ENCODE peak calls at places on chromosomes 6 and 20, in eight cellular contexts. W is K562, I is A549, U is sigmoid colon, F is tibial nerve, O is stomach, Q is suprapubic skin, J is HepG2. A is an unnamed sample.

GRCh38 chr6:105835373-105835772 is 250.8 kb upstream of the PRDM1 start:
- DNase-seq in W (peak), I (no peak), U (no peak), F (no peak), O (no peak), Q (no peak), J (peak), A (peak)

GRCh38 chr6:141335476-141335875 is 797.2 kb upstream of the GJE1 start:
- DNase-seq in W (no peak), I (no peak), U (no peak), F (no peak), O (no peak), Q (no peak), J (no peak), A (no peak)

GRCh38 chr6:9315966-9316650 is 880.8 kb upstream of the SLC35B3 start:
- DNase-seq in W (no peak), I (no peak), U (no peak), F (no peak), O (no peak), Q (no peak), J (no peak), A (no peak)

GRCh38 chr6:56101141-56101553 is 146.2 kb downstream of the COL21A1 start:
- DNase-seq in W (no peak), I (peak), U (no peak), F (no peak), O (no peak), Q (no peak), J (peak), A (no peak)

GRCh38 chr6:80338201-80338836 is 231.8 kb downstream of the BCKDHB start:
- DNase-seq in W (peak), I (peak), U (peak), F (no peak), O (peak), Q (no peak), J (peak), A (no peak)

GRCh38 chr20:21235713-21236445 is 67.3 kb upstream of the XRN2 start:
- DNase-seq in W (peak), I (peak), U (no peak), F (no peak), O (peak), Q (peak), J (peak), A (no peak)

GRCh38 chr6:11538049-11538798 is 675 bp downstream of the TMEM170B start:
- DNase-seq in W (peak), I (peak), U (peak), F (no peak), O (peak), Q (peak), J (no peak), A (no peak)

GRCh38 chr6:89597988-89598387 is 40.6 kb downstream of the LYRM2 start:
- DNase-seq in W (no peak), I (peak), U (no peak), F (no peak), O (no peak), Q (no peak), J (peak), A (no peak)

GRCh38 chr20:24503352-24503931 is 34.0 kb downstream of the SYNDIG1 start:
- DNase-seq in W (no peak), I (no peak), U (no peak), F (no peak), O (no peak), Q (no peak), J (no peak), A (no peak)

GRCh38 chr6:33853026-33853425 is 49.2 kb upstream of the MLN start:
- DNase-seq in W (no peak), I (no peak), U (no peak), F (no peak), O (no peak), Q (no peak), J (no peak), A (no peak)

GRCh38 chr20:63258826-63259225 is 4.6 kb upstream of the NKAIN4 start:
- DNase-seq in W (no peak), I (no peak), U (no peak), F (no peak), O (no peak), Q (no peak), J (no peak), A (no peak)

GRCh38 chr6:88302769-88303230 is 136.7 kb upstream of the CNR1 start:
- DNase-seq in W (no peak), I (no peak), U (no peak), F (no peak), O (no peak), Q (no peak), J (no peak), A (no peak)

GRCh38 chr6:126054258-126054702 is 67.9 kb downstream of the TRMT11 start:
- DNase-seq in W (no peak), I (no peak), U (no peak), F (no peak), O (no peak), Q (no peak), J (no peak), A (no peak)

DNA sequence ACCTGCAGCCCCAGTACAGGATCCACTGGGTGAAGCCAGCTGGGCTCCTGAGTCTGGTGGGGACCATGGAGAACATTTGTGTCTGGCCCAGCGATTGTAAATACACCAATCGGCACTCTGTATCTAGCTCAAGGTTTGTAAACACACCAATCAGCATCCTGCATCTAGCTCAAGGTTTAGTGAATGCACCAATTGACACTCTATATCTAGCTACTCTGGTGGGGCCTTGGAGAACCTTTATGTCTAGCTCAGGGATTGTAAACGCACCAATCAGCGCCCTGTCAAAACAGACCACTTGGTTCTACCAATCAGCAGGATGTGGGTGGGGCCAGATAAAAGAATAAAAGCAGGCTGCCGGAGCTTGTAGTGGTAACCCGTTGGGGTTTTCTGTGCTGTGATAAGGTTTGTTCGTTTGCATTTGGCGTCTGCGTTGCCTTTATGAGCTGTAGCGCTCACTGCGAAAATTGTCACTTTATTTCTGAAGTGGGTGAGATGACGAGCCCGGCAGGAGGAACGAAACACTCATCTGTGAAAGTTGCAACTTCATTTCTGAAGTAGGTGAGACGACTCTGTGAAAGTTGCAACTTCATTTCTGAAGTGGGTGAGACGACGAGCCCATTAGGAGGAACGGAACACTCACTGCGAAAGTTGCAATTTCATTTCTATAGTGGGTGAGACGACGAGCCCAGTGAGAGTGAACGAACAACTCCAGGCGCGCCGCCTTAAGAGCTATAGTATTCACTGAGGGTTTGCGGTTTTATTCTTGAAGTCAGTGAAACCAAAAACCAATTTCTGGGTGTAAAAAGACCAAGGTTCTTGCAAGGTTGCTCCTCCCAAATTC is 31.1 kb downstream of the SERPINB6 start:
- DNase-seq in W (no peak), I (no peak), U (no peak), F (no peak), O (peak), Q (no peak), J (peak), A (peak)
- TF ChIP-seq EP300 in W (no peak), I (no peak), U (no peak), F (no peak), O (no peak), Q (no peak), J (no peak), A (no peak)

DNA sequence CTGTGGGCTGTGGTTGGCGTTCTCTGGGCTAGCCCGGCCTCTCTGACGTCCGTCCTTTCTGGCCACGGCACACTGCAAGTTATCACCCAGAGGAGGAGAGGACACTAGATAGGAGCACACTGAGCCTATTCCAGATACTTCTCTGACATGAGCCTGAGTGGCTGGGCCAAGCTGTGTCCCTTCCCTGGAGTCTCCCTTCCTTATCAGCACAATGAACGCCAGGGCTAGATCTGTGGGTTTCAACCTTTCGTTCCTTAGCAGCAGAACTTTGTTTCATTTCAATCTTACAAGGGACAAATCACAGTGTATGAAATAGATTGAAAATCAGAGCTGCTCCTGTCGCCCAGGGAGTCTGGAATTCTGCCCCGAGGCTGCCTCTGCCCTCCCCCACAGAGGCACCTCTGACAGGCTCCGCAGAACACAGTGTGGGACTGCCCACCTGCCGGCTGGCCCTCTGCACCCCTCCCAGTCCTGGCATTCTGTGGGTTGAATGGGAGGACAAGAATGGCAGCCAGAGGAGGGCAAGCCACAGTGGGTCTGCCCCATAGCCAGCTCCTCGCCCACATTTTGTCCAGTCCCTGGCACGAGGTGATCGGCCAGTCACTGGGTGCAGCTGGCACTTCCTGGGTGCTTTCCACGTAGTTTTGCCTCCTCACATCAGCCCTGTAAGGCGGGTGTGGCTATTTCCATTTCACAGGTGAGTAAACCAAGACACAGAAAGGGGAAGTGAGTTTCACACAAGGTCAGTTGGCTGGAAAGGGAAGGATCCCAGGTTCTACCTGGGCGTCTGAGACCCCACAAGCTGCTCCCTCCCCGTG is 26.0 kb downstream of the MANBAL start:
- DNase-seq in W (no peak), I (no peak), U (peak), F (peak), O (peak), Q (no peak), J (no peak), A (no peak)
- TF ChIP-seq POLR2A in W (no peak), I (no peak), U (no peak), F (no peak), O (no peak), Q (no peak), J (no peak), A (no peak)

GRCh38 chr6:18343741-18344140 is 43.4 kb upstream of the RNF144B start:
- DNase-seq in W (no peak), I (no peak), U (no peak), F (no peak), O (no peak), Q (no peak), J (no peak), A (no peak)
- TF ChIP-seq EP300 in W (no peak), I (no peak), U (no peak), F (no peak), O (no peak), Q (no peak), J (no peak), A (no peak)

GRCh38 chr6:73581293-73581692 is 60.5 kb upstream of the EEF1A1 start:
- DNase-seq in W (no peak), I (no peak), U (no peak), F (no peak), O (no peak), Q (no peak), J (no peak), A (no peak)

GRCh38 chr6:73577605-73578160 is 56.9 kb upstream of the EEF1A1 start:
- DNase-seq in W (no peak), I (no peak), U (no peak), F (no peak), O (no peak), Q (no peak), J (no peak), A (no peak)

GRCh38 chr6:73579389-73579788 is 58.6 kb upstream of the EEF1A1 start:
- DNase-seq in W (no peak), I (no peak), U (no peak), F (no peak), O (no peak), Q (no peak), J (no peak), A (no peak)

GRCh38 chr6:73579851-73580246 is 59.0 kb upstream of the EEF1A1 start:
- DNase-seq in W (peak), I (peak), U (no peak), F (no peak), O (peak), Q (no peak), J (peak), A (no peak)

GRCh38 chr6:73580247-73581149 is 59.7 kb upstream of the EEF1A1 start:
- DNase-seq in W (peak), I (peak), U (peak), F (peak), O (peak), Q (peak), J (peak), A (peak)
- TF ChIP-seq POLR2A in W (peak), I (no peak), U (no peak), F (peak), O (no peak), Q (no peak), J (peak), A (peak)

GRCh38 chr6:36829919-36830544 is 9.2 kb downstream of the CPNE5 start:
- DNase-seq in W (no peak), I (no peak), U (peak), F (peak), O (peak), Q (peak), J (peak), A (no peak)
- TF ChIP-seq EP300 in W (no peak), I (no peak), U (no peak), F (no peak), O (no peak), Q (no peak), J (peak), A (no peak)

GRCh38 chr6:18498408-18498807 is 111.3 kb downstream of the RNF144B start:
- DNase-seq in W (no peak), I (no peak), U (no peak), F (no peak), O (no peak), Q (no peak), J (no peak), A (peak)

GRCh38 chr6:18503187-18503586 is 116.0 kb downstream of the RNF144B start:
- DNase-seq in W (no peak), I (no peak), U (no peak), F (no peak), O (no peak), Q (no peak), J (no peak), A (no peak)

GRCh38 chr6:18504232-18504596 is 117.1 kb downstream of the RNF144B start:
- DNase-seq in W (no peak), I (no peak), U (no peak), F (no peak), O (no peak), Q (no peak), J (no peak), A (no peak)

GRCh38 chr6:18503588-18504231 is 116.6 kb downstream of the RNF144B start:
- DNase-seq in W (peak), I (peak), U (peak), F (peak), O (peak), Q (no peak), J (peak), A (peak)

DNA sequence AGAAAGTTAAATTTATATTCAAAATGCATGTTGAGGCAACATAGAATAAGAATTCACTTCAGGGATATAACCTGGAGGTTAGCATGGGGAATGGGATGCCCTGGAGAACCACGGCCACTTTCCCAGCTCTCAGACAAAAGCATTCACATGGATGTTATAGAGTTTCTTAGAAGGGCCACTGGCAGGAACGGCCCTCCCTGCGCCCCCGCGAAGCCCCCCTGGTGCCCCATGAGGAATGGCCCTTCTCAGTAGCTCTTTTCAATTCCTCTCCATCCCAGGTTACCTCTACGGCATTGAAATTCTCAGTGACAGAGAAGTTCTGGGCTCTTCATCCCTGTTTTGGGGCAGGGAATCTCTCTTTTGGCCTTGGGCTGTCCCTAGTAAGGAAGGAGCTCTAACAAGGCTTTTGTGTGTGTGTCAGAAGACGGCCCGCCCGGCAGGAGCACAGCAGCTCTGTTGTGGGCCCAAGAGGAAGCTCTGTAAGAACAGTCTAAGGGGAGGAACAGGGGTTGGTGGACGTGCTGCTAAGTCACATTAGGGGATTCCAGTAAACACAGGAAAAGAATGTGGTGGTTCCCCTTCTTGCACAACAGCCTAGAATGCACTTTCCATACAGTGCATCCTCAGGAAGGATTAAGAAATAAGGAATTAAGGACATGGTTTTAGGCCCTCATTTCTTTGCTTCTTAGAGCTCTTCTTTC is 114.3 kb downstream of the RNF144B start:
- DNase-seq in W (no peak), I (no peak), U (peak), F (no peak), O (no peak), Q (peak), J (no peak), A (peak)
- TF ChIP-seq POLR2A in W (no peak), I (no peak), U (no peak), F (no peak), O (no peak), Q (no peak), J (no peak), A (no peak)

GRCh38 chr6:132054525-132054924 is 103.4 kb upstream of the CCN2 start:
- DNase-seq in W (no peak), I (no peak), U (no peak), F (no peak), O (no peak), Q (no peak), J (no peak), A (no peak)

GRCh38 chr6:132058975-132059374 is 107.8 kb upstream of the CCN2 start:
- DNase-seq in W (no peak), I (no peak), U (no peak), F (no peak), O (no peak), Q (peak), J (no peak), A (no peak)

GRCh38 chr6:132052096-132052495 is 100.9 kb upstream of the CCN2 start:
- DNase-seq in W (no peak), I (no peak), U (no peak), F (no peak), O (no peak), Q (no peak), J (no peak), A (no peak)

DNA sequence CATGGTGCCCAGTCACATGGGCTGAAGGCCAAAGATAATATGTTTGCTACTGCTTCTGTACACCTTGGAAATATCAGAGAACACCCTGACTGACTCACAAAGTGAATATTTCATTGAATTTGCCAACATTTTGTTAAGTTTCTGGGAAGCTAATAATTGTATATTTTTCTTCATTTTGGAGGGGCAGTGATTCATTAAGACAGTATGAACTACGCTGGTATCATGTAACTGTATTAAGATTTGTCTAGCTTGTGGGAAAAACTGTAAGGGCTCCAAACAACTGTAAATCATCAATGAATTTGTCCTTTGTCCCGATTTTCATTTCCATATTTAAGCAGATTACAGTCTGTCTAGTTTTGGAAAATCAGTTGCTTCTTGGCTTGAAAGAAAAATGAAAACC is 102.4 kb upstream of the CCN2 start:
- DNase-seq in W (no peak), I (no peak), U (no peak), F (no peak), O (no peak), Q (no peak), J (no peak), A (no peak)
- TF ChIP-seq EP300 in W (no peak), I (no peak), U (no peak), F (no peak), O (no peak), Q (no peak), J (no peak), A (no peak)

A was measured in esophagus muscularis mucosa.